ENCODE peak calls at places on chromosomes 6 and 20, in nine cellular contexts. Q is lung, W is iPS DF 6.9, R is breast epithelium, D is pancreas, I is BJ, J is psoas muscle, K is cardiac muscle cell, T is GM23248. M is an unnamed sample. For H3K27me3, the result is how much of the 10 kb centered on the place peaks cover.

GRCh38 chr6:37934276-37934675 is 114.7 kb downstream of the ZFAND3 start:
- DNase-seq in K (no peak), I (no peak), J (no peak), Q (no peak), R (no peak), D (no peak), W (no peak), T (peak), M (no peak)

GRCh38 chr20:21082584-21082983 is 23.6 kb downstream of the LINC00237 start:
- DNase-seq in T (no peak), K (no peak), D (no peak), J (no peak), R (no peak), Q (no peak), W (no peak), I (no peak), M (no peak)

GRCh38 chr6:149012040-149012545 is 265.3 kb downstream of the UST start:
- DNase-seq in I (peak), T (peak), Q (no peak), R (no peak), K (no peak), W (no peak), J (no peak), D (no peak), M (no peak)

GRCh38 chr6:39931607-39932006 is 2.7 kb downstream of the MOCS1 start:
- DNase-seq in I (no peak), K (no peak), R (no peak), T (no peak), J (no peak), Q (no peak), W (no peak), D (no peak), M (no peak)

GRCh38 chr6:4153514-4153985 is 18.2 kb upstream of the ECI2 start:
- DNase-seq in K (peak), J (no peak), I (no peak), R (no peak), W (no peak), Q (no peak), D (no peak), T (no peak), M (no peak)

GRCh38 chr6:128767705-128768104 is 115.2 kb upstream of the LAMA2 start:
- DNase-seq in W (no peak), I (no peak), R (no peak), Q (no peak), D (no peak), K (no peak), J (no peak), T (no peak), M (no peak)

GRCh38 chr20:14790771-14791517 is 453.5 kb upstream of the FLRT3 start:
- DNase-seq in I (peak), W (no peak), R (no peak), T (peak), K (no peak), J (no peak), D (no peak), Q (no peak), M (no peak)

GRCh38 chr20:32972181-32973076 is 31.8 kb downstream of the SUN5 start:
- DNase-seq in W (no peak), I (no peak), J (no peak), D (peak), Q (no peak), R (no peak), K (no peak), T (no peak), M (peak)

GRCh38 chr6:112360498-112360897 is 13.4 kb downstream of the RFPL4B start:
- DNase-seq in T (peak), K (no peak), D (no peak), W (no peak), J (no peak), R (no peak), I (no peak), Q (no peak), M (no peak)

GRCh38 chr20:32333181-32333987 is 24.7 kb upstream of the ASXL1 start:
- DNase-seq in K (no peak), I (no peak), D (no peak), Q (no peak), T (no peak), J (no peak), R (no peak), W (no peak), M (no peak)

GRCh38 chr6:122007366-122007765 is 392.1 kb upstream of the HSF2 start:
- DNase-seq in R (no peak), T (peak), Q (no peak), I (no peak), D (no peak), J (no peak), K (peak), W (no peak), M (no peak)

GRCh38 chr6:111731404-111732195 is 125.9 kb upstream of the TRAF3IP2 start:
- DNase-seq in R (no peak), I (no peak), W (no peak), Q (no peak), J (no peak), T (no peak), D (no peak), K (no peak), M (no peak)

GRCh38 chr6:30112402-30113376 is at the start of gene TRIM31:
- DNase-seq in D (no peak), W (no peak), T (no peak), K (no peak), Q (no peak), R (no peak), I (no peak), J (no peak), M (no peak)

GRCh38 chr20:53914861-53915458 is 155.4 kb downstream of the BCAS1 start:
- DNase-seq in K (no peak), T (no peak), D (no peak), Q (no peak), J (no peak), I (no peak), R (no peak), W (no peak), M (no peak)

GRCh38 chr6:143896096-143896880 is 32.0 kb downstream of the ZC2HC1B start:
- DNase-seq in T (peak), R (no peak), J (no peak), D (no peak), I (no peak), W (no peak), K (no peak), Q (peak), M (no peak)

GRCh38 chr6:37478827-37479226 is 20.9 kb downstream of the CCDC167 start:
- DNase-seq in D (no peak), J (no peak), T (no peak), W (no peak), I (no peak), K (no peak), Q (no peak), R (no peak), M (no peak)

GRCh38 chr20:35215066-35215956 is 11.2 kb upstream of the MMP24 start:
- DNase-seq in J (no peak), Q (no peak), R (no peak), T (peak), K (no peak), W (no peak), I (no peak), D (no peak), M (no peak)

GRCh38 chr6:153103256-153103655 is 27.8 kb downstream of the RGS17 start:
- DNase-seq in Q (no peak), J (no peak), W (no peak), K (peak), T (no peak), D (no peak), R (no peak), I (no peak), M (no peak)

GRCh38 chr6:20188630-20189075 is 23.6 kb downstream of the MBOAT1 start:
- DNase-seq in K (no peak), W (no peak), D (no peak), T (peak), I (no peak), R (no peak), J (no peak), Q (no peak), M (no peak)

GRCh38 chr6:2744206-2744771 is 6.4 kb downstream of the MYLK4 start:
- DNase-seq in I (no peak), D (peak), J (peak), T (peak), W (no peak), K (no peak), Q (no peak), R (no peak), M (no peak)

GRCh38 chr6:33372532-33373123 is 19.0 kb upstream of the KIFC1 start:
- DNase-seq in D (no peak), I (no peak), Q (no peak), K (no peak), R (no peak), T (no peak), W (no peak), J (no peak), M (no peak)

GRCh38 chr20:53926428-53927028 is 143.9 kb downstream of the BCAS1 start:
- DNase-seq in J (no peak), Q (no peak), R (no peak), I (peak), K (no peak), W (no peak), D (no peak), T (peak), M (no peak)

DNA sequence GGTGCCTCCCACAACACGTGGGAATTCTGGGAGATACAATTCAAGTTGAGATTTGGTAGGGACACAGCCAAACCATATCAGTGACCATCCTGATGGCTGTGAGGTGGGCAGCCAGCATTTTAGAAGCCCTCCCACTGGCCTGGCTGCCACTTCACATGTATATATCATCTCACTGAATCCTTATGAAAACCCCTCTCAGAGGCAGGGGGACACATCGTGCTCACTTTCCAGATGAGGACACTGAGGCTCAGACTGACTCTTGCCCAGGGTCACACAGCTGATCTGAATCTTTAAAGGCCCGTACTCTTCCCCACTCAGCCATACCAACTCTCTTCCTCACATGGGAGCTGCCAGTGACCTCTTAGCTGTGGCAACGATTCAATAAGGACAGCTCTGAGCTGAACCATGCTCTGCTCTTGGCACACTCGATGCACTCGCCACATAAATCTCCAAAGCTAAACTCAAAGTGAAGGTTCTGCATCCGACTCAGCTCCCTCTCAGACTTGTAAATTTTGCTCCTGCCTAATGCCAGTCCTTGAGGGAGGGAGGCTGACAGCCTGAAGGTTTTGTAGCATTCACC is 25.5 kb downstream of the BMP7 start:
- DNase-seq in W (no peak), T (no peak), J (no peak), D (no peak), Q (no peak), K (no peak), R (no peak), I (no peak), M (no peak)
- H3K27me3 ChIP-seq in W (under half), T (under half), J (under half), D (under half), Q (under half), K (under half), R (under half), I (under half), M (under half)

GRCh38 chr6:25832307-25832662 is 433 bp upstream of the SLC17A1 start:
- DNase-seq in K (no peak), J (no peak), I (no peak), T (no peak), D (no peak), W (no peak), R (no peak), Q (no peak), M (no peak)
- H3K27me3 ChIP-seq in K (under half), J (under half), I (under half), T (under half), D (under half), W (under half), R (under half), Q (under half), M (under half)

GRCh38 chr6:43282636-43283513 is 15.2 kb upstream of the SLC22A7 start:
- DNase-seq in T (no peak), Q (no peak), K (no peak), W (no peak), I (no peak), R (no peak), D (peak), J (no peak), M (no peak)
- H3K27me3 ChIP-seq in T (under half), Q (under half), K (under half), W (under half), I (under half), R (under half), D (under half), J (under half), M (under half)

DNA sequence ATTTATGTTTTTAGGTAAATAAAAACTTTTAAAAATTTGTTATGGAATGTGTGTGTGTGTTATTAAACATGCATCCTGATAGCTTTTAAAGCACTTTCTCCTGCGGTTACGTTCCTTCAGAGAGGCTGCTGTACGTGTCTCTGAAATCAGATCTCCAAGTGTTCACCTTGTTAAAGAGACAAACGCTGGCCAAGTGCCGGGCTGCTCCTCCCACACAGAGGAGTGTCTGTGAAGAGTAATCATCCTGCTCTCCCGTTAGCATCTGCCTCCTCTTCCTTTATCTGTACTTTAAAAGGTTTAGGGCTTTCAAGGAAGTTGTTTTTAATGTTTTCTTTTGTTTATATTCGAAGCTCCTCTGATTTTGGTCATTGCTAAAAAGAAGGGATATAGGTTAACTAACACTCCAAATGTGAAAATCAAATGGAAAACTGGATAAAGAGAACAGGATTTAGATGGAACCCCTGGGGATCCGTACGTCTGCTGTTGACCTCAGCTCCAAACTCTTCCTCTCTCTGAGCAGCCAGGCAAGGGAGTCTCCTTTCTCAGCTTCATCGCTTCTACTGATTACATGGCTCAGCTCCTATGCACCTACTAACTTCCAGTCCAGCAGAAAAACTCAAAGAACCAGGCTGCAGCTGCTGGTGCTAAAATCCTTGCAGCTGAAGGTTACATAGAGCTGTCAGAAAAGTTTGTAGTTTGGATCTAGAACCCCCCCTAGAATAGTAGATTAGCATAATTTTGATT is 20.0 kb downstream of the IRF4 start:
- DNase-seq in I (no peak), T (peak), W (no peak), D (no peak), K (no peak), J (no peak), R (no peak), Q (no peak), M (no peak)
- H3K27me3 ChIP-seq in I (under half), T (half or more), W (under half), D (under half), K (under half), J (under half), R (under half), Q (under half), M (under half)